ENCODE peak calls at places on chromosomes 2 and 18, in nine cellular contexts. U is AG09309, S is tibial nerve, K is epithelial cell of esophagus, Q is psoas muscle, O is BJ, Z is fibroblast of lung, T is HL-60, N is cardiac fibroblast. B is an unnamed sample.

GRCh38 chr18:10086458-10086857 is 172.6 kb downstream of the VAPA start:
- DNase-seq in S (no peak), Q (no peak), N (no peak), O (no peak), U (no peak), T (no peak), K (peak; percentile 75), Z (no peak), B (no peak)

GRCh38 chr2:127415593-127416485 is 2.4 kb upstream of the PROC start:
- DNase-seq in O (no peak), S (no peak), N (no peak), T (peak; percentile 47), Z (peak; percentile 36), K (peak; percentile 77), Q (peak; percentile 41), U (no peak), B (no peak)

GRCh38 chr2:53545159-53546055 is 222.2 kb upstream of the CHAC2 start:
- DNase-seq in Q (no peak), T (no peak), U (no peak), N (no peak), Z (no peak), K (peak; percentile 42), S (no peak), O (no peak), B (no peak)

GRCh38 chr18:36095936-36096519 is 28.7 kb upstream of the RPRD1A start:
- DNase-seq in Q (no peak), U (peak; percentile 58), O (peak; percentile 18), T (peak; percentile 31), S (no peak), Z (peak; percentile 65), K (peak; percentile 77), N (peak; percentile 87), B (peak; percentile 76)

GRCh38 chr2:216170362-216170761 is 61.2 kb downstream of the XRCC5 start:
- DNase-seq in Q (no peak), Z (no peak), N (no peak), O (no peak), S (no peak), K (no peak), T (no peak), U (no peak), B (no peak)

GRCh38 chr2:147297820-147298219 is 547.0 kb upstream of the ACVR2A start:
- DNase-seq in T (no peak), N (no peak), Q (no peak), U (no peak), S (no peak), K (no peak), O (no peak), Z (no peak), B (no peak)

GRCh38 chr18:25422230-25422629 is 70.3 kb upstream of the ZNF521 start:
- DNase-seq in T (no peak), U (no peak), N (no peak), Q (no peak), O (no peak), K (no peak), S (no peak), Z (no peak), B (no peak)

GRCh38 chr18:2894841-2895370 is 48.1 kb downstream of the EMILIN2 start:
- DNase-seq in U (no peak), K (no peak), S (no peak), Z (no peak), Q (no peak), O (no peak), T (no peak), N (no peak), B (no peak)

GRCh38 chr2:172928754-172929153 is 146.9 kb upstream of the MAP3K20 start:
- DNase-seq in S (no peak), T (no peak), O (no peak), Q (no peak), K (peak; percentile 34), Z (peak; percentile 83), U (no peak), N (peak; percentile 82), B (peak; percentile 11)

GRCh38 chr2:106053116-106053515 is 141.0 kb downstream of the UXS1 start:
- DNase-seq in Z (peak; percentile 80), K (peak; percentile 59), Q (no peak), N (peak; percentile 45), U (peak; percentile 43), T (no peak), O (peak; percentile 37), S (no peak), B (peak; percentile 76)

GRCh38 chr2:28662044-28662443 is 89.6 kb upstream of the PPP1CB start:
- DNase-seq in S (no peak), Z (no peak), Q (no peak), T (no peak), N (peak; percentile 36), K (peak; percentile 89), U (no peak), O (no peak), B (no peak)

GRCh38 chr18:69689081-69689759 is 258.5 kb downstream of the CD226 start:
- DNase-seq in Z (peak; percentile 22), N (peak; percentile 63), Q (no peak), U (no peak), S (no peak), K (no peak), O (no peak), T (no peak), B (peak; percentile 23)

GRCh38 chr18:7567487-7568425 is 640 bp downstream of the PTPRM start:
- DNase-seq in N (peak; percentile 70), S (peak; percentile 26), O (no peak), U (no peak), Z (peak; percentile 77), Q (peak; percentile 62), K (peak; percentile 53), T (no peak), B (peak; percentile 68)

GRCh38 chr2:239670463-239671120 is 269.8 kb upstream of the HDAC4 start:
- DNase-seq in U (no peak), N (no peak), S (no peak), O (no peak), K (no peak), Z (no peak), Q (no peak), T (no peak), B (no peak)

DNA sequence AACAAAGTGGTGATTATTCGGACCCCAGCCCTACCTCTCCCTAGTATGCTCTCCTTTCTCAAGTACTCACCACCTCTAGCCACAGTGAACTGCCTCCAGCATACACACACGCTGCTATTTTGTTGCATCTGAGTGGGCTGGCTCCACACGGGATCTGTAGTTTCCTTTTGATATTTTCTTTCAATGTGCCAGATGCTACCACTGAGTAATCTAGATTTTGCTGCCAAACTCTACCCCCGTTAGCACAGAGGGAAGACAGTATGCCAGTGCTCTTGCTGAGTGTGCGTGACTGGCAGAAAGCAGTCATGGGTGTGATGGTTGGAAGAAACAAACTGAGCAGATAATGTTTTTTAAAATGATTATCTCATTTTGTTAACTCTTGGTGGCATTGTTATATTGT is 11.6 kb downstream of the CFLAR start:
- DNase-seq in U (peak; percentile 65), N (peak; percentile 83), Z (peak; percentile 80), O (no peak), Q (peak; percentile 49), S (no peak), T (no peak), K (peak; percentile 47), B (peak; percentile 84)
- H3K4me3 ChIP-seq in U (peak overlapping the region; percentile 1), N (peak overlapping the region; percentile 14), Z (no peak overlapping the region), O (no peak overlapping the region), Q (peak overlapping the region; percentile 100), S (no peak overlapping the region), T (no peak overlapping the region), K (no peak overlapping the region), B (peak overlapping the region; percentile 1)

GRCh38 chr2:157304811-157305712 is 20.6 kb downstream of the ERMN start:
- DNase-seq in K (no peak), T (no peak), Z (peak; percentile 80), Q (no peak), N (peak; percentile 68), S (no peak), O (peak; percentile 35), U (no peak), B (peak; percentile 56)

GRCh38 chr2:157305713-157306110 is 19.9 kb downstream of the ERMN start:
- DNase-seq in Z (peak; percentile 32), T (no peak), S (no peak), Q (no peak), K (no peak), U (no peak), O (no peak), N (peak; percentile 35), B (no peak)

GRCh38 chr2:157303612-157304011 is 22.0 kb downstream of the ERMN start:
- DNase-seq in Q (no peak), S (no peak), Z (no peak), U (no peak), K (no peak), N (no peak), T (no peak), O (no peak), B (no peak)

GRCh38 chr2:157302492-157303099 is 23.0 kb downstream of the ERMN start:
- DNase-seq in T (peak; percentile 18), N (peak; percentile 73), Z (peak; percentile 33), O (no peak), S (peak; percentile 13), U (no peak), Q (no peak), K (peak; percentile 51), B (peak; percentile 50)

GRCh38 chr2:157307021-157307420 is 18.6 kb downstream of the ERMN start:
- DNase-seq in Q (no peak), K (no peak), Z (peak; percentile 47), N (no peak), U (no peak), S (no peak), T (no peak), O (no peak), B (peak; percentile 53)
- TF ChIP-seq CTCF in Q (no peak), K (no peak), Z (peak; percentile 32), N (no peak), U (peak; percentile 28), S (no peak), T (no peak), O (peak; percentile 33), B (peak; percentile 49)

GRCh38 chr2:63287961-63288360 is 237.3 kb downstream of the OTX1 start:
- DNase-seq in S (no peak), Q (no peak), N (no peak), Z (no peak), K (no peak), U (no peak), O (no peak), T (no peak), B (no peak)

GRCh38 chr2:63283273-63283672 is 232.6 kb downstream of the OTX1 start:
- DNase-seq in S (no peak), U (no peak), K (no peak), N (no peak), Q (no peak), O (no peak), T (no peak), Z (no peak), B (no peak)
- H3K4me3 ChIP-seq in S (no peak overlapping the region), U (no peak overlapping the region), K (no peak overlapping the region), N (no peak overlapping the region), Q (no peak overlapping the region), O (no peak overlapping the region), T (no peak overlapping the region), Z (no peak overlapping the region), B (no peak overlapping the region)

DNA sequence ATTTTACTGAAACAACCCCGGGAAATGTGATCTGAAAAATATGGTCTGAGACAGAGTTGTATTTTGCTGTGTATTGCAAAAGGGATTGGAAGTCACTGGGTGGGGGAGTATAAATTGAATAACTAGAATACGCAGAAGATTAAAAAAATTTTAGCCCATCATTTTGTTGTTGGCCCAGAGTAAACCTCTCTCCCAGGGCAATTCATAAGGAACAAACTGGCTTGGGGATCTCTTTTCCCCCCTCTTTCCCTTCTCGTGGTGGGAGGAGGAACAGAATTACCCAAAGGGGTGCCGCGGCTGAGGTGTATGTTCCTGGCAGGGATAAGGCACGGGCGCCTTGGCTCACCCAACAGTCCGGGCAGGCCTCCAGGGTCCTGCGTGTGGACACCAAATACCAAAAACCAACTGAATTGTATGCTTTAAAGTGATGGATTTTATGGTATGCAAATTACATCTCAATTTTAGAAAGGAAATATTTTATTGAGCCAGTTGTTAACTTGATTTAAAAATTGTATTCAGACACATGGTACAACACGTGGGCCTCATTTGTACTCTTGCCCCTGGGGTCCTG is 121.2 kb upstream of the SPRED2 start:
- DNase-seq in K (no peak), S (no peak), N (no peak), U (no peak), Z (peak; percentile 13), O (no peak), Q (no peak), T (no peak), B (no peak)
- TF ChIP-seq CTCF in K (no peak), S (no peak), N (no peak), U (no peak), Z (no peak), O (no peak), Q (no peak), T (no peak), B (no peak)